ENCODE peak calls at places on chromosomes 3 and 15, in nine cellular contexts. O, S, I, Q, Y, B, C, P and A are unnamed samples.

GRCh38 chr15:52765779-52766178 is 24.4 kb downstream of the ONECUT1 start:
- ATAC-seq in Q (no peak), P (no peak), S (peak; percentile 59), O (peak; percentile 66), B (no peak), I (peak; percentile 25), C (peak; percentile 73), Y (no peak), A (no peak)

GRCh38 chr15:49644364-49644794 is 23.5 kb downstream of the DTWD1 start:
- ATAC-seq in C (no peak), Y (no peak), O (peak; percentile 65), S (no peak), B (no peak), I (no peak), P (no peak), Q (no peak), A (no peak)

GRCh38 chr3:17747890-17748247 is 5.4 kb upstream of the TBC1D5 start:
- ATAC-seq in S (no peak), B (no peak), P (no peak), C (no peak), I (no peak), Y (no peak), Q (no peak), O (no peak), A (no peak)

GRCh38 chr3:132432639-132433038 is 15.3 kb downstream of the DNAJC13 start:
- ATAC-seq in Q (no peak), S (peak; percentile 72), O (peak; percentile 84), P (no peak), Y (peak; percentile 60), C (peak; percentile 45), I (peak; percentile 61), B (no peak), A (no peak)

GRCh38 chr3:127629462-127630403 is 748 bp downstream of the PODXL2 start:
- ATAC-seq in P (peak; percentile 52), I (peak; percentile 33), Q (peak; percentile 25), C (peak; percentile 7), B (peak; percentile 36), O (peak; percentile 30), Y (no peak), S (no peak), A (peak; percentile 44)

GRCh38 chr3:189298469-189299375 is 127.0 kb downstream of the TPRG1 start:
- ATAC-seq in P (no peak), S (no peak), O (no peak), Y (no peak), I (no peak), C (no peak), B (no peak), Q (no peak), A (no peak)

GRCh38 chr3:117916839-117917238 is 1117.8 kb downstream of the IGSF11 start:
- ATAC-seq in Q (no peak), B (no peak), S (no peak), P (no peak), Y (no peak), O (no peak), I (no peak), C (no peak), A (no peak)

GRCh38 chr3:15460891-15461524 is 33.6 kb downstream of the EAF1 start:
- ATAC-seq in S (no peak), I (no peak), O (no peak), P (no peak), C (no peak), Y (peak; percentile 95), B (peak; percentile 17), Q (no peak), A (no peak)

GRCh38 chr3:16253601-16254000 is 11.1 kb downstream of the DPH3 start:
- ATAC-seq in Y (no peak), I (peak; percentile 95), B (peak; percentile 90), P (peak; percentile 86), S (no peak), C (peak; percentile 93), O (no peak), Q (peak; percentile 95), A (peak; percentile 88)

GRCh38 chr3:69085543-69086132 is 901 bp downstream of the ARL6IP5 start:
- ATAC-seq in B (peak; percentile 29), O (peak; percentile 59), S (peak; percentile 12), I (peak; percentile 16), P (peak; percentile 60), Q (peak; percentile 7), Y (peak; percentile 17), C (peak; percentile 61), A (no peak)
- H3K4me1 ChIP-seq in B (peaks cover 68% of the 10 kb centered on the region), O (peaks cover 9% of the 10 kb centered on the region), S (peaks cover 82% of the 10 kb centered on the region), I (peaks cover 66% of the 10 kb centered on the region), P (peaks cover 6% of the 10 kb centered on the region), Q (peaks cover 80% of the 10 kb centered on the region), Y (peaks cover 82% of the 10 kb centered on the region), C (no peaks in the 10 kb centered on the region), A (peaks cover 51% of the 10 kb centered on the region)

GRCh38 chr15:74542192-74543042 is 1.4 kb downstream of the ARID3B start:
- ATAC-seq in C (no peak), I (no peak), B (no peak), Q (no peak), O (no peak), P (no peak), S (no peak), Y (no peak), A (no peak)

GRCh38 chr15:74543583-74543982 is 2.6 kb downstream of the ARID3B start:
- ATAC-seq in P (no peak), B (no peak), O (no peak), Y (no peak), C (no peak), Q (no peak), S (no peak), I (no peak), A (no peak)

GRCh38 chr15:74545061-74545460 is 4.0 kb downstream of the ARID3B start:
- ATAC-seq in I (no peak), P (no peak), S (no peak), C (no peak), O (no peak), B (no peak), Y (no peak), Q (no peak), A (no peak)

GRCh38 chr15:74541494-74542191 is 623 bp downstream of the ARID3B start:
- ATAC-seq in P (no peak), C (no peak), O (peak; percentile 69), S (peak; percentile 5), Y (no peak), Q (no peak), I (peak; percentile 47), B (peak; percentile 49), A (no peak)

GRCh38 chr15:74543043-74543422 is 2.0 kb downstream of the ARID3B start:
- ATAC-seq in C (no peak), Y (no peak), P (no peak), S (no peak), Q (no peak), B (no peak), I (no peak), O (no peak), A (no peak)
- H3K4me1 ChIP-seq in C (peaks cover 4% of the 10 kb centered on the region), Y (peaks cover 69% of the 10 kb centered on the region), P (peaks cover 2% of the 10 kb centered on the region), S (peaks cover 45% of the 10 kb centered on the region), Q (peaks cover 39% of the 10 kb centered on the region), B (peaks cover 40% of the 10 kb centered on the region), I (peaks cover 51% of the 10 kb centered on the region), O (peaks cover 22% of the 10 kb centered on the region), A (peaks cover 70% of the 10 kb centered on the region)

DNA sequence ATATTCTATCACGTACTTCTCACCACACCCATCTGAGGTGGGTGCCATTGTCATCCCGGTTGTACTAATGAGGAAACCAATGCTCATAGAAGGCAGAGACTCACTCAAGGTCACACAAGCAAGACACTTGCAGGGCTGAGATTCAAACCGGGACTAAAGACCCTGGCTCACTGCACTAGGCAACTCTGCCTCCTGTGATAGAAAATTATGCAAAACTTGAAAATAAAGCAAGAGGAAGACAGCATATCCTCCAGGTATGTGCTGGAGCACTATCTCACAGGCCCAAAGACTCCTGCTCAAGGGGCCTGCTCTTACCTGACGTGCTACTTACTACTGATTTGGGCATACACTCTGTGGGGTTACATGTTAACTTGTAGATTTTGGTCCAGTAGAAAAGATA is 25.6 kb downstream of the ANXA2 start:
- ATAC-seq in O (no peak), Q (no peak), S (no peak), C (no peak), Y (no peak), B (no peak), P (no peak), I (no peak), A (no peak)
- H3K4me1 ChIP-seq in O (no peaks in the 10 kb centered on the region), Q (peaks cover 81% of the 10 kb centered on the region), S (peaks cover 91% of the 10 kb centered on the region), C (no peaks in the 10 kb centered on the region), Y (no peaks in the 10 kb centered on the region), B (peaks cover 72% of the 10 kb centered on the region), P (peaks cover 38% of the 10 kb centered on the region), I (peaks cover 56% of the 10 kb centered on the region), A (peaks cover 20% of the 10 kb centered on the region)

DNA sequence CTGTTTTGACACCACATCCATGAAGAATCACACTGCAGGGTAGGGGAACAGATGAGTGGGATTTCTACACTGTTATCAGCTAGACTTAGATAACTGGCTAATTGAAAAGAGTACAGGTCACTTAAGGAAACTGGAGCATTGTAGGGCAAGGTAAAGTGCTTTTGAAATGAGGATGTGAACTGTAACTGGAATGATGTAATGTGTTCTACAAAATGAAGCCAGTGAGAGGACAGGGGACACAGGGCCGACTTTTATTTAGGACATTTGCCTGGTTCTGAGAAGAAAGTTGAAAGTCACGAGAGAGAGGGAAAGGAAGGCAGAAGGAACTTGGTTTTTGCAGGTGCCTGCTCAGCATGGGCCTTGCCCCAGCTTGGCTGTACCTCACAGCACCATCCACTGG is 50.5 kb downstream of the IGF1R start:
- ATAC-seq in Y (no peak), C (no peak), S (no peak), P (no peak), Q (no peak), B (peak; percentile 15), O (no peak), I (peak; percentile 39), A (no peak)
- H3K4me1 ChIP-seq in Y (no peaks in the 10 kb centered on the region), C (no peaks in the 10 kb centered on the region), S (no peaks in the 10 kb centered on the region), P (peaks cover 9% of the 10 kb centered on the region), Q (peaks cover 12% of the 10 kb centered on the region), B (peaks cover 13% of the 10 kb centered on the region), O (no peaks in the 10 kb centered on the region), I (peaks cover 19% of the 10 kb centered on the region), A (no peaks in the 10 kb centered on the region)